ENCODE peak calls at places on chromosomes 7 and 10, in nine cellular contexts. One of them, this sample, is unnamed.

GRCh38 chr7:29146082-29146706 is at the start of gene CPVL:
- DNase-seq in AG09309: no peak
- DNase-seq in fibroblast of mammary gland: no peak
- DNase-seq in cardiac muscle cell: no peak
- DNase-seq in stomach: peak
- DNase-seq in lower leg skin: peak
- DNase-seq in GM06990: no peak
- DNase-seq in endodermal cell: peak
- DNase-seq in left ventricle myocardium inferior: peak
- DNase-seq in this sample: peak

GRCh38 chr10:124524991-124525653 is 63.5 kb downstream of the LHPP start:
- DNase-seq in cardiac muscle cell: peak
- DNase-seq in fibroblast of mammary gland: peak
- DNase-seq in AG09309: no peak
- DNase-seq in lower leg skin: peak
- DNase-seq in stomach: peak
- DNase-seq in endodermal cell: peak
- DNase-seq in left ventricle myocardium inferior: peak
- DNase-seq in GM06990: no peak
- DNase-seq in this sample: peak

GRCh38 chr10:47048533-47048905 is 137.3 kb downstream of the PTPN20 start:
- DNase-seq in left ventricle myocardium inferior: no peak
- DNase-seq in GM06990: no peak
- DNase-seq in fibroblast of mammary gland: no peak
- DNase-seq in stomach: peak
- DNase-seq in AG09309: no peak
- DNase-seq in cardiac muscle cell: peak
- DNase-seq in endodermal cell: peak
- DNase-seq in lower leg skin: no peak
- DNase-seq in this sample: no peak

GRCh38 chr10:114541081-114541833 is 116.8 kb downstream of the ABLIM1 start:
- DNase-seq in GM06990: no peak
- DNase-seq in endodermal cell: no peak
- DNase-seq in lower leg skin: peak
- DNase-seq in left ventricle myocardium inferior: peak
- DNase-seq in cardiac muscle cell: peak
- DNase-seq in fibroblast of mammary gland: peak
- DNase-seq in stomach: peak
- DNase-seq in AG09309: peak
- DNase-seq in this sample: peak

GRCh38 chr10:55500931-55501559 is 700.0 kb upstream of the PCDH15 start:
- DNase-seq in fibroblast of mammary gland: peak
- DNase-seq in GM06990: no peak
- DNase-seq in endodermal cell: peak
- DNase-seq in AG09309: no peak
- DNase-seq in cardiac muscle cell: peak
- DNase-seq in left ventricle myocardium inferior: no peak
- DNase-seq in lower leg skin: no peak
- DNase-seq in stomach: no peak
- DNase-seq in this sample: peak

GRCh38 chr10:100334762-100335161 is 4.7 kb upstream of the PKD2L1 start:
- DNase-seq in fibroblast of mammary gland: peak
- DNase-seq in lower leg skin: no peak
- DNase-seq in stomach: no peak
- DNase-seq in GM06990: no peak
- DNase-seq in endodermal cell: no peak
- DNase-seq in cardiac muscle cell: no peak
- DNase-seq in left ventricle myocardium inferior: no peak
- DNase-seq in AG09309: no peak
- DNase-seq in this sample: no peak

GRCh38 chr10:7054915-7055314 is 355.9 kb downstream of the SFMBT2 start:
- DNase-seq in stomach: no peak
- DNase-seq in endodermal cell: peak
- DNase-seq in left ventricle myocardium inferior: no peak
- DNase-seq in cardiac muscle cell: no peak
- DNase-seq in AG09309: no peak
- DNase-seq in fibroblast of mammary gland: peak
- DNase-seq in GM06990: no peak
- DNase-seq in lower leg skin: no peak
- DNase-seq in this sample: peak

GRCh38 chr10:59976909-59977308 is 70.6 kb upstream of the CCDC6 start:
- DNase-seq in lower leg skin: no peak
- DNase-seq in left ventricle myocardium inferior: no peak
- DNase-seq in cardiac muscle cell: no peak
- DNase-seq in stomach: no peak
- DNase-seq in GM06990: no peak
- DNase-seq in fibroblast of mammary gland: no peak
- DNase-seq in endodermal cell: no peak
- DNase-seq in AG09309: no peak
- DNase-seq in this sample: no peak

GRCh38 chr7:45873355-45873754 is 473 bp upstream of the CCDC201 start:
- DNase-seq in left ventricle myocardium inferior: no peak
- DNase-seq in AG09309: no peak
- DNase-seq in cardiac muscle cell: no peak
- DNase-seq in fibroblast of mammary gland: no peak
- DNase-seq in endodermal cell: no peak
- DNase-seq in stomach: no peak
- DNase-seq in lower leg skin: no peak
- DNase-seq in GM06990: no peak
- DNase-seq in this sample: no peak

GRCh38 chr10:131890276-131891195 is 10.3 kb upstream of the PPP2R2D start:
- DNase-seq in cardiac muscle cell: no peak
- DNase-seq in lower leg skin: no peak
- DNase-seq in GM06990: no peak
- DNase-seq in AG09309: no peak
- DNase-seq in fibroblast of mammary gland: no peak
- DNase-seq in stomach: no peak
- DNase-seq in left ventricle myocardium inferior: no peak
- DNase-seq in endodermal cell: no peak
- DNase-seq in this sample: no peak

GRCh38 chr7:70828366-70828765 is 303.6 kb upstream of the GALNT17 start:
- DNase-seq in lower leg skin: no peak
- DNase-seq in fibroblast of mammary gland: no peak
- DNase-seq in GM06990: no peak
- DNase-seq in AG09309: no peak
- DNase-seq in cardiac muscle cell: no peak
- DNase-seq in stomach: no peak
- DNase-seq in endodermal cell: no peak
- DNase-seq in left ventricle myocardium inferior: no peak
- DNase-seq in this sample: no peak

GRCh38 chr7:101564778-101565211 is 64.3 kb downstream of the MYL10 start:
- DNase-seq in left ventricle myocardium inferior: no peak
- DNase-seq in GM06990: no peak
- DNase-seq in lower leg skin: no peak
- DNase-seq in fibroblast of mammary gland: no peak
- DNase-seq in endodermal cell: peak
- DNase-seq in cardiac muscle cell: no peak
- DNase-seq in AG09309: no peak
- DNase-seq in stomach: peak
- DNase-seq in this sample: no peak

GRCh38 chr10:123934846-123935245 is 43.2 kb upstream of the CPXM2 start:
- DNase-seq in lower leg skin: no peak
- DNase-seq in left ventricle myocardium inferior: no peak
- DNase-seq in AG09309: no peak
- DNase-seq in cardiac muscle cell: no peak
- DNase-seq in stomach: no peak
- DNase-seq in fibroblast of mammary gland: no peak
- DNase-seq in GM06990: no peak
- DNase-seq in endodermal cell: no peak
- DNase-seq in this sample: no peak

GRCh38 chr7:100220833-100221718 is 1.3 kb downstream of the PVRIG start:
- DNase-seq in AG09309: no peak
- DNase-seq in left ventricle myocardium inferior: no peak
- DNase-seq in lower leg skin: no peak
- DNase-seq in endodermal cell: no peak
- DNase-seq in GM06990: peak
- DNase-seq in cardiac muscle cell: no peak
- DNase-seq in fibroblast of mammary gland: no peak
- DNase-seq in stomach: peak
- DNase-seq in this sample: no peak

GRCh38 chr7:4612237-4612636 is 69.9 kb upstream of the FOXK1 start:
- DNase-seq in cardiac muscle cell: no peak
- DNase-seq in lower leg skin: no peak
- DNase-seq in fibroblast of mammary gland: no peak
- DNase-seq in GM06990: no peak
- DNase-seq in endodermal cell: no peak
- DNase-seq in stomach: no peak
- DNase-seq in AG09309: no peak
- DNase-seq in left ventricle myocardium inferior: no peak
- DNase-seq in this sample: no peak

GRCh38 chr7:4612939-4613841 is 68.9 kb upstream of the FOXK1 start:
- DNase-seq in endodermal cell: peak
- DNase-seq in fibroblast of mammary gland: peak
- DNase-seq in AG09309: no peak
- DNase-seq in stomach: no peak
- DNase-seq in left ventricle myocardium inferior: no peak
- DNase-seq in cardiac muscle cell: peak
- DNase-seq in lower leg skin: no peak
- DNase-seq in GM06990: no peak
- DNase-seq in this sample: no peak

GRCh38 chr7:4610768-4611467 is 71.2 kb upstream of the FOXK1 start:
- DNase-seq in lower leg skin: peak
- DNase-seq in AG09309: no peak
- DNase-seq in GM06990: peak
- DNase-seq in left ventricle myocardium inferior: no peak
- DNase-seq in endodermal cell: peak
- DNase-seq in fibroblast of mammary gland: peak
- DNase-seq in stomach: peak
- DNase-seq in cardiac muscle cell: peak
- DNase-seq in this sample: no peak

GRCh38 chr7:4616116-4616515 is 66.0 kb upstream of the FOXK1 start:
- DNase-seq in cardiac muscle cell: no peak
- DNase-seq in GM06990: no peak
- DNase-seq in endodermal cell: no peak
- DNase-seq in lower leg skin: no peak
- DNase-seq in left ventricle myocardium inferior: no peak
- DNase-seq in stomach: no peak
- DNase-seq in fibroblast of mammary gland: no peak
- DNase-seq in AG09309: no peak
- DNase-seq in this sample: no peak

GRCh38 chr7:4613855-4614548 is 68.1 kb upstream of the FOXK1 start:
- DNase-seq in stomach: no peak
- DNase-seq in fibroblast of mammary gland: peak
- DNase-seq in endodermal cell: no peak
- DNase-seq in left ventricle myocardium inferior: no peak
- DNase-seq in cardiac muscle cell: peak
- DNase-seq in GM06990: no peak
- DNase-seq in lower leg skin: peak
- DNase-seq in AG09309: peak
- DNase-seq in this sample: peak
- H3K4me3 ChIP-seq in stomach: peak
- H3K4me3 ChIP-seq in fibroblast of mammary gland: peak
- H3K4me3 ChIP-seq in endodermal cell: no peak
- H3K4me3 ChIP-seq in left ventricle myocardium inferior: peak
- H3K4me3 ChIP-seq in cardiac muscle cell: no peak
- H3K4me3 ChIP-seq in GM06990: no peak
- H3K4me3 ChIP-seq in lower leg skin: no peak
- H3K4me3 ChIP-seq in AG09309: peak
- H3K4me3 ChIP-seq in this sample: peak

DNA sequence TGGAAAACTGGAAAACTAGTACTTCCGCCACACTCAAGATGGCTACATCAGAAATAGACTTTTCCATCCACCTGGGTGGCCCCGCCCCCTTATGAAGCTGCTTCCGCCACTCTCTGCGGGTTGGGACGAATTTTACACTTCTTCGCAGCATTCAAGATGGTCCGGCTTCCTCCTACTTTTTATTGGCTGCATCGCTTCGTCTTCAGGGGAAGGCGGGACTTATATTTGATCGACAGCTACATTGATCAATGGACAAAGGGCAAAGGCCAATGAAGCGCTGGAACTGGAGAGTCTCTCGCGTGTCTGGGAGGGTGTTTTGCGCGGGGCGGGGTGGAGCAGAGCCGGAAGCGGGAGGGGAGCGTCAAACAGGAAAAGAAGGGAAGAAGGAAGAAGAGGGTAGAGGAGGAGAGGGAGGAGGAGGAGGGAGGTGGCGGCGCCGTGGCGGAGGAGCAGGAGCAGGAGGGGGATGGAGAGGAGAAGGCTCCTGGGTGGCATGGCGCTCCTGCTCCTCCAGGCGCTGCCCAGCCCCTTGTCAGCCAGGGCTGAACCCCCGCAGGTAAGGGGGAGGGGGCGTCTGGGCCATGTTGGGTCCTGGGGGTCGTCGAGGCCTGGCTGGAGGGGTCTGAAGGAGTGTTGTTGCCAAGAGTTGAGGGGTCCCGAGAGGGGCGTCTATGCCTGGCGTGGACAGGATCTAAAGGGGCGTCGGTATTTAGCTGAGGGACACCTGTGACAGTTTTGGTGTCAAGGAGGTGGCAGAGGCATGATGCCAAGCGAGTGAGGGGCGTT is at the start of gene WBP1L:
- DNase-seq in left ventricle myocardium inferior: peak
- DNase-seq in lower leg skin: peak
- DNase-seq in stomach: peak
- DNase-seq in fibroblast of mammary gland: peak
- DNase-seq in endodermal cell: peak
- DNase-seq in GM06990: peak
- DNase-seq in AG09309: peak
- DNase-seq in cardiac muscle cell: peak
- DNase-seq in this sample: peak
- TF ChIP-seq CTCF in left ventricle myocardium inferior: no peak
- TF ChIP-seq CTCF in lower leg skin: no peak
- TF ChIP-seq CTCF in stomach: no peak
- TF ChIP-seq CTCF in fibroblast of mammary gland: no peak
- TF ChIP-seq CTCF in endodermal cell: peak
- TF ChIP-seq CTCF in GM06990: no peak
- TF ChIP-seq CTCF in AG09309: no peak
- TF ChIP-seq CTCF in cardiac muscle cell: no peak
- TF ChIP-seq CTCF in this sample: no peak

DNA sequence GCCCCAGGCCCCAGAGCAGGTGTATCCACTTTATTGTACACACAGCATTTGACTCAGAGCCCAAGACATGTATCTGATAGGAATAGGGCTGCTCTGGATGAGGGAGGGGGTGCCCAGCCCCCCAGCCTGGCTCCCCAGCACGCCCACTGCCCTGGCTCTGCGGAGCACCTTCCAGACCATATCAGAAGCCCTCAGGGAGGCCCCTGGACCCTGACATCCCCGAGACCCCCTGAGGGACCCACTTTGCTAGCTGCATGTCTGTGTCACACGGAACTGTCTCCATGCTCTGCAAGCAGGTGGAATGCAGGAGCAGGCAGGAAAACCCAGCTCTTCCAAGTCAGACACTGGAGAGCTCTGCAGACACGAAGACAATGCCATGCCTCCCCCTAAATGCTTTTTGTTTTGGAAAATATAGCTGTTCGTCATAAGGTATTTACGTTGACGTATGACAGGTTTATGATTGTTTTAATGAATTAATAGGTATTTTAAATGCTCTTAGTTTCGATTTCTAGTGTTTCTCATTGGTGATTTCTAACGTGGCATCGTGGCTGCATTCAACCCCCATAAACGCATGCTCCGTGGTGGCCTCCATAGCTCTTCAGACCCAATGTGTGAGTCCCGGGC is 92.8 kb upstream of the INSIG1 start:
- DNase-seq in stomach: no peak
- DNase-seq in cardiac muscle cell: no peak
- DNase-seq in left ventricle myocardium inferior: no peak
- DNase-seq in endodermal cell: no peak
- DNase-seq in lower leg skin: no peak
- DNase-seq in AG09309: no peak
- DNase-seq in GM06990: no peak
- DNase-seq in fibroblast of mammary gland: no peak
- DNase-seq in this sample: no peak
- H3K4me3 ChIP-seq in stomach: no peak
- H3K4me3 ChIP-seq in cardiac muscle cell: no peak
- H3K4me3 ChIP-seq in left ventricle myocardium inferior: peak
- H3K4me3 ChIP-seq in endodermal cell: no peak
- H3K4me3 ChIP-seq in lower leg skin: no peak
- H3K4me3 ChIP-seq in AG09309: no peak
- H3K4me3 ChIP-seq in GM06990: peak
- H3K4me3 ChIP-seq in fibroblast of mammary gland: no peak
- H3K4me3 ChIP-seq in this sample: peak

GRCh38 chr7:64887756-64888508 is 15.1 kb upstream of the ZNF273 start:
- DNase-seq in left ventricle myocardium inferior: no peak
- DNase-seq in AG09309: no peak
- DNase-seq in endodermal cell: peak
- DNase-seq in lower leg skin: no peak
- DNase-seq in fibroblast of mammary gland: no peak
- DNase-seq in GM06990: no peak
- DNase-seq in stomach: peak
- DNase-seq in cardiac muscle cell: no peak
- DNase-seq in this sample: no peak
- TF ChIP-seq CTCF in left ventricle myocardium inferior: peak
- TF ChIP-seq CTCF in AG09309: peak
- TF ChIP-seq CTCF in endodermal cell: peak
- TF ChIP-seq CTCF in lower leg skin: no peak
- TF ChIP-seq CTCF in fibroblast of mammary gland: peak
- TF ChIP-seq CTCF in GM06990: peak
- TF ChIP-seq CTCF in stomach: peak
- TF ChIP-seq CTCF in cardiac muscle cell: peak
- TF ChIP-seq CTCF in this sample: peak